ENCODE peak calls at places on chromosomes 7 and 10, in six cellular contexts. Z is A549, T is endothelial cell of umbilical vein, L is K562, X is HepG2, O is GM12878. M is an unnamed sample.
A peak's percentile ranks its signal among the peaks of the same experiment; 100 is the strongest.

GRCh38 chr10:112202561-112203241 is 19.1 kb upstream of the GPAM start:
- DNase-seq in T (no peak), O (peak; percentile 28), Z (peak; percentile 10), X (peak; percentile 41), L (no peak), M (no peak)

GRCh38 chr7:88485811-88486210 is 179.1 kb upstream of the STEAP4 start:
- DNase-seq in O (no peak), T (no peak), L (no peak), X (no peak), Z (no peak), M (no peak)

GRCh38 chr7:107836237-107837144 is 33.5 kb upstream of the SLC26A3 start:
- DNase-seq in X (no peak), Z (no peak), T (peak; percentile 94), L (peak; percentile 90), O (no peak), M (no peak)

GRCh38 chr10:18418579-18419210 is 232.7 kb downstream of the NSUN6 start:
- DNase-seq in Z (no peak), L (no peak), O (no peak), T (no peak), X (no peak), M (peak; percentile 73)

GRCh38 chr10:70763567-70763966 is 21.6 kb downstream of the TBATA start:
- DNase-seq in L (no peak), Z (no peak), O (no peak), T (no peak), X (no peak), M (no peak)

GRCh38 chr10:77873558-77874380 is 52.8 kb downstream of the DLG5 start:
- DNase-seq in X (peak; percentile 70), Z (peak; percentile 30), T (peak; percentile 58), O (peak; percentile 64), L (peak; percentile 44), M (peak; percentile 94)

GRCh38 chr7:28298870-28299484 is 113.3 kb upstream of the CREB5 start:
- DNase-seq in O (no peak), Z (peak; percentile 52), T (peak; percentile 53), L (peak; percentile 23), X (peak; percentile 29), M (peak; percentile 42)

GRCh38 chr7:35787925-35788324 is 12.9 kb upstream of the SEPTIN7 start:
- DNase-seq in Z (no peak), T (no peak), X (no peak), L (no peak), O (no peak), M (no peak)

GRCh38 chr7:83427929-83428328 is 221.0 kb downstream of the SEMA3E start:
- DNase-seq in L (no peak), X (no peak), T (no peak), O (no peak), Z (no peak), M (no peak)

GRCh38 chr10:65684896-65685295 is 1240.9 kb upstream of the LRRTM3 start:
- DNase-seq in Z (no peak), L (no peak), X (peak; percentile 2), T (no peak), O (no peak), M (no peak)

GRCh38 chr7:2829040-2829439 is 15.1 kb downstream of the GNA12 start:
- DNase-seq in X (no peak), Z (no peak), L (no peak), O (no peak), T (no peak), M (no peak)

GRCh38 chr7:70036695-70037094 is 438.4 kb downstream of the AUTS2 start:
- DNase-seq in T (no peak), O (no peak), X (no peak), Z (no peak), L (no peak), M (no peak)

GRCh38 chr10:48522011-48522765 is 82.7 kb downstream of the ARHGAP22 start:
- DNase-seq in T (no peak), O (no peak), X (no peak), L (no peak), Z (no peak), M (no peak)

GRCh38 chr10:32386623-32387022 is 39.7 kb upstream of the EPC1 start:
- DNase-seq in Z (no peak), L (no peak), O (no peak), X (no peak), T (no peak), M (peak; percentile 71)

DNA sequence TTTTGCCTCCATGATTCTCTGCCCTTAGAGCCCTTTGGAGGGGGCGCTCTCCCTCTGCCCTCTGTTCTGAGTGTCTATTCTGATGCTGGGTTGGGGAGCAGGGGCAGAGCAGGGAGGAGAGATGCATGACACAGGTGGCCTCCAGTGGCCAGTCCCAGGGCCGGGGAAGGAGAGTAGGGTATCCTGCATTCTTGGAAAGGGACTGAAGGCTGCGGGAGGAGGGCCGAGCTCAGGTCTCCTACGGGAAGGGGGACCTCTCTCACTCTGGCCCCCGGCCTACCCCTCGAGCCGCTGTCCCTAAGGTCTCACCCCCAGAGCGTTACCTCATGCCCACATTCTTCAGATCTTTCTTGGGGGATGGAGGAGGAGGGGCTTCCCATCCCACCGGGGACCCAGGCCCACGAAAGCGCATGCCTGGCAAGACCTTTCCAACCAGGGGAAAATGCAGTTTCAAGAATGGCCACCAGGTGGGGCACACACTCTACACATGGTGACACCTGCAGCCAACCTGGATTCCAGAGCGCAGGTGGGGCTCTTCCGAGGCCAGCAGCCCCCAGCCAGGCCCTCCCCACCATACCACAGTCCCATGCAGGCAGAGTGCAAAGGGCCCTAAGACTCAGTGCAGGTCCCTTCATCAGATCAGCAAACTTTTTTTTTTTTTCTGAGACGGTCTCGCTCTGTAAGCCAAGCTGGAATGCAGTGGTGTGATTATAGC is 86.4 kb downstream of the MYL10 start:
- DNase-seq in O (peak; percentile 2), X (peak; percentile 53), T (peak; percentile 48), L (peak; percentile 81), Z (peak; percentile 54), M (peak; percentile 70)
- TF ChIP-seq MYC in O (no peak), X (no peak), T (no peak), L (no peak), Z (no peak), M (peak; percentile 69)

GRCh38 chr10:26157734-26158133 is 58.8 kb upstream of the GAD2 start:
- DNase-seq in Z (no peak), L (peak; percentile 1), X (no peak), O (no peak), T (no peak), M (peak; percentile 1)
- TF ChIP-seq CTCF in Z (no peak), L (no peak), X (peak; percentile 12), O (peak; percentile 4), T (no peak), M (peak; percentile 3)

DNA sequence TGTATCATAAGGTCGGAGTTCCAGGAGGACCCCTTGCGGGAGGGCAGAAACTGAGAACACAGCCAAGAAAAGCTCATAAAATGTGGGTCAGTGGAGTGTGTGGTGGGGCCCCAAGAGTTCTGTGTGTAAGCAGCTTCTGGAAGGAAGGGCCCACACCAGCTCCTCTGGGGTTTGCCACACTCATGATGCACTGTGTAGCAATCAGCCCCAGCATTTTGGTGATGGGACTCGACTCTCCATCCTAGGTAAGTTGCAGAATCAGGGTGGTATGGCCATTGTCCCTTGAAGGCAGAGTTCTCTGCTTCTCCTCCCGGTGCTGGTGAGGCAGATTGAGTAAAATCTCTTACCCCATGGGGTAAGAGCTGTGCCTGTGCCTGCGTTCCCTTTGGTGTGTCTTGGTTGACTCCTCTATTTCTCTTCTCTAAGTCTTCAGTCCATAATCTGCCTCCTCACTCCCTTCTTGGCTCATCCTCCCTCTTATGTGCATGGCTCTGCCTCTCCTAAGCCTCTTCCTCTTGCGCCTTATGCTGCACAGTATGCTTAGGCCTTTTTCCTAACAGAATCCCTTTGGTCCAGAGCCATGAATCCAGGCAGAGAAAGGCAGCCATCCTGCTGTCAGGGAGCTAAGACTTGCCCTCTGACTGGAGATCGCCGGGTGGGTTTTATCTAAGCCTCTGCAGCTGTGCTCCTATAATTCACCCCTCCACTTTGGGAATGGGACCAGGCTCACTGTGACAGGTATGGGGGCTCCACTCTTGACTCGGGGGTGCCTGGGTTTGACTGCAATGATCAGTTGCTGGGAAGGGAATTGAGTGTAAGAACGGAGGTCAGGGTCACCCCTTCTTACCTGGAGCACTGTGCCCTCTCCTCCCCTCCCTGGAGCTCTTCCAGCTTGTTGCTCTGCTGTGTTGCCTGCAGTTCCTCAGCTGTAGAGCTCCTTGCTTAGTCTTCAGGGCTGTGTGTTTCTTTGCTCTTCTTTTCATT is 17.8 kb downstream of the PRSS2 start:
- DNase-seq in O (no peak), L (no peak), T (no peak), X (no peak), Z (no peak), M (no peak)
- H3K4me3 ChIP-seq in O (no peak overlapping the region), L (peak overlapping the region; percentile 5), T (no peak overlapping the region), X (no peak overlapping the region), Z (no peak overlapping the region), M (no peak overlapping the region)

DNA sequence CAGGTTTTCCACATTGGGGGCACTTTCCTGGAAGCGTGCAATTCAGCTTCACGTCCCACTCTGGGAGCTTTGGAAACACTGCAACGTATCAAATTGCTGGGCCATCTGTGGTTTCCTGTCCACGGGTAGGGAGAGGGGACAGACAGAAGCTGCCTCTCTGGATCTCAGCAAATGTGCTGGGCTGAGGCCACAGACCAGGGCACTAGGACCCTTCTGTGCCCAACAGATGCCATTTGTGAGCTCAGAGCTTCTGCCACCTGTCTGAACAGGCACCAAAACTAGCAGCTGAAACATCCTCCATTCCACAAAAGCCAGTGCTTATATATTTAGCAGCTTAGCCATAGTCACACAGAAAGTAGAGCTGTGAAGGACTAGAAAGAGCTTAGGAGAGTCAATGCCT is 40.9 kb upstream of the FRMD4A start:
- DNase-seq in Z (no peak), L (no peak), X (no peak), O (no peak), T (no peak), M (no peak)
- TF ChIP-seq MYC in Z (no peak), L (no peak), X (no peak), O (no peak), T (no peak), M (no peak)

M was measured in NB4.